ENCODE peak calls at places on chromosome 11, in six cellular contexts. Q is brain microvascular endothelial cell, H is body of pancreas, V is mesendoderm, X is IMR-90, A is neural progenitor cell. D is an unnamed sample.

GRCh38 chr11:78562398-78562797 is 12.3 kb downstream of the NARS2 start:
- DNase-seq in A (peak; percentile 11), Q (no peak), V (peak; percentile 25), H (no peak), X (peak; percentile 75), D (no peak)

GRCh38 chr11:32213223-32213622 is 122.3 kb downstream of the RCN1 start:
- DNase-seq in X (peak; percentile 74), H (no peak), Q (peak; percentile 59), V (no peak), A (no peak), D (no peak)

GRCh38 chr11:57314221-57314973 is 10.4 kb downstream of the TNKS1BP1 start:
- DNase-seq in A (no peak), X (no peak), H (no peak), Q (no peak), V (no peak), D (peak; percentile 63)

GRCh38 chr11:36455658-36456111 is 54.4 kb downstream of the TRAF6 start:
- DNase-seq in H (peak; percentile 27), A (peak; percentile 62), V (peak; percentile 62), Q (peak; percentile 98), X (peak; percentile 98), D (peak; percentile 95)

GRCh38 chr11:130611791-130612251 is 163.4 kb downstream of the ADAMTS15 start:
- DNase-seq in V (peak; percentile 72), H (no peak), A (no peak), X (peak; percentile 88), Q (peak; percentile 66), D (no peak)

GRCh38 chr11:112770487-112770886 is 190.7 kb upstream of the NCAM1 start:
- DNase-seq in V (no peak), H (no peak), X (no peak), Q (no peak), A (no peak), D (no peak)

GRCh38 chr11:70901951-70902521 is 350.3 kb downstream of the SHANK2 start:
- DNase-seq in A (no peak), X (peak; percentile 7), Q (no peak), H (no peak), V (no peak), D (peak; percentile 49)

GRCh38 chr11:121762820-121763219 is 310.1 kb upstream of the SORL1-AS1 start:
- DNase-seq in X (peak; percentile 52), V (peak; percentile 14), Q (peak; percentile 18), A (peak; percentile 33), H (no peak), D (peak; percentile 51)

GRCh38 chr11:7046474-7046873 is 26.2 kb downstream of the NLRP14 start:
- DNase-seq in Q (peak; percentile 41), X (peak; percentile 84), H (no peak), A (no peak), V (no peak), D (no peak)

GRCh38 chr11:37343279-37343678 is 745.2 kb upstream of the RAG2 start:
- DNase-seq in X (no peak), V (no peak), A (no peak), Q (no peak), H (no peak), D (no peak)

GRCh38 chr11:129933866-129934265 is 38.5 kb upstream of the NFRKB start:
- DNase-seq in A (no peak), X (no peak), V (no peak), Q (no peak), H (no peak), D (no peak)

DNA sequence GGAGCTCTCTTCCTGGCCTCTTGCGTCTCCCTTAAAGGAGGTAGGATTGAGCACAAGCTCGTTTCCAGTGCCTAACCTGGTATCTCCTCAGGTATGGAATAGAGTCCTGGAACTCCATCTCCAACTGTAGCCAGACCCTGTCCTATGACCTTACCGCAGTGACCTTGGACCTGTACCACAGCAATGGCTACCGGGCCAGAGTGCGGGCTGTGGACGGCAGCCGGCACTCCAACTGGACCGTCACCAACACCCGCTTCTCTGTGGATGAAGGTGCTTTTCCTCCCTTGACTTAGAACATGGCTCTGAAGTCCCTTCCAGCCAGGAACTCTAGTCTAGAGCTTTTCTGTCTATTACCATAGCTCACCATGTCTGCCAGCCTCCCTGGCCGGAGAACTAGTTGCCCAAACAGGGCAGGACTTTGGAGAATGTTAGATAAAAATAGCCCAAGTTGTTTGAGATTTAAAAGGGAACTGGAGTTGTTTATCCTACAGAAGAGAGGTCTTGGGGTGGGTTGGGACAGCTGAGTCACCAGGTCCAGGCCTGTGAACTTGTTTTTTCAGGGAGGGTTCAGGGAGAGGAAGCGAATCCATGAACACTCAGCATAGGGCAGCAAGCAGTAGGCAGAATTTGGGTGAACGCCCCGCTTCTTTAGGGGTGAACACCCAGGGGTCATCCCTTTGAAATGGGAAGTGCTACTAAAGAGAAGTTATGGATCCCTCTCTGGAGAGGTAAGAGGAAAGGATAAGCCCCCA is 3.3 kb downstream of the IL10RA start:
- DNase-seq in Q (no peak), A (no peak), X (no peak), H (no peak), V (no peak), D (peak; percentile 80)
- H3K27ac ChIP-seq in Q (no peak overlapping the region), A (no peak overlapping the region), X (no peak overlapping the region), H (no peak overlapping the region), V (no peak overlapping the region), D (no peak overlapping the region)

GRCh38 chr11:46762248-46762647 is 43.2 kb downstream of the F2 start:
- DNase-seq in A (no peak), Q (no peak), X (no peak), V (no peak), H (no peak), D (no peak)
- H3K36me3 ChIP-seq in A (peaks cover 44% of the 10 kb centered on the region), Q (peaks cover 71% of the 10 kb centered on the region), X (peaks cover 37% of the 10 kb centered on the region), V (peaks cover 15% of the 10 kb centered on the region), H (peaks cover 34% of the 10 kb centered on the region), D (peaks cover 14% of the 10 kb centered on the region)

GRCh38 chr11:119782021-119782420 is 53.0 kb upstream of the NECTIN1 start:
- DNase-seq in H (no peak), V (peak; percentile 72), A (peak; percentile 42), X (no peak), Q (no peak), D (no peak)
- H3K27ac ChIP-seq in H (no peak overlapping the region), V (no peak overlapping the region), A (no peak overlapping the region), X (no peak overlapping the region), Q (no peak overlapping the region), D (no peak overlapping the region)

DNA sequence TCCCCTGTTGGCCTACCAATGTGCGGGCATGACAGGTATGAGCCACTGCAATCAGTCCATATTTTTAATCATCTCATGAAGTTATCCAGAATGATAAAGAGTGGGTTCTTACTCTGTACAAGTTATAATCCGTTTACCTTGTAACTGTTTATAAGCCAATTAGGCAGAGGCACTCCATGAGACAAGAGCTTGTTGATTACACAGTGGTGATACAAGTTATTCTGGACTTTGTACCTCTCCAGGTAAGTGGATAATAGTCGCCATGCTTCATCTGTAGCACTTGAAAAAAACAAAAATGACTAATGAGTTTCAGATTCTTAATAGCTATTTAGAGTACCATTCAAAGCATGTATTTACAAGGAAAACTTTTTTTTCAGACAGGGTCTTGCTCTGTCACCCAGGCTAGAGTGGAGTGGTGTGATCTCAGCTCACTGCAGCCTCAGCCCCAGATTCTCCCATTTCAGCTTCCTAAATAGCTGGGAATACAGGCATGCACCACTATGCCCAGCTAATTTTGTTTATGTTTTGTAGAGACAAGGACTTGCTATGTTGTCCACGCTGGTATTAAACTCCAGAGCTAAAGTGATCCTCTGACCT is 17.7 kb upstream of the FNBP4 start:
- DNase-seq in Q (no peak), V (no peak), A (no peak), H (no peak), X (no peak), D (no peak)
- H3K36me3 ChIP-seq in Q (peaks cover 32% of the 10 kb centered on the region), V (peaks cover 20% of the 10 kb centered on the region), A (peaks cover 27% of the 10 kb centered on the region), H (peaks cover 38% of the 10 kb centered on the region), X (peaks cover 32% of the 10 kb centered on the region), D (peaks cover 6% of the 10 kb centered on the region)

GRCh38 chr11:83970061-83970671 is 684.0 kb upstream of the CCDC90B start:
- DNase-seq in H (no peak), X (no peak), V (no peak), A (no peak), Q (no peak), D (no peak)
- H3K27ac ChIP-seq in H (no peak overlapping the region), X (no peak overlapping the region), V (no peak overlapping the region), A (no peak overlapping the region), Q (no peak overlapping the region), D (no peak overlapping the region)

DNA sequence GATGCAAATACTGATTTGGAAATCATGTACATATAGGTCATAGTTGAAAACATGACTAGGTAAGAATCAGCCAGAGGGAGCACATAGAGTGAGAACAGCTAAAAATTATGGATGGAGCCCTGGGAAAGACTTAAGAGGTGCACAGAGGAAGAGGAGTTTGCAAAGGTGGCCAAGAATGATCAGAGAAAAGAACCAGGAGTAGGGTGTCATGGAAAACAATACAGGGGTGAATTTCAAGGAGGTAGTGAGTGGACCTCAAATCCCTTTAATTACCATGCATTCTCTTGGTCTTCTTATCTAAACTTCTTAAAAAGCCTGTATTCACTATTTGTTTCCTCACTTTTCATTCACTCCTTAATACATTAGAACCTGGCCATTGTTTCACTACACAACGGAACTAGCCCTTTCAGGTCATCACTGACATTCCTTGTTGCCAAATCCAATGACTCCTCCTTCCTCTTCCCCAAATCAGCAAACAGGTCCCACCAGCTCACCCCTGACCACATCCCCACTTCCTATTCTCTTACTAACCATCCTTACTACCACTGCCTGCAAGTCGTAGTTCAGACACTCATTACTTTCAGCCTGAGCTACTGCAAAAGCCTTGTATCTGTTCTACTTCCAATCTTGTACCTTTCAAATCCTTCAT is 22.6 kb downstream of the BUD13 start:
- DNase-seq in A (no peak), Q (no peak), X (no peak), V (no peak), H (no peak), D (no peak)
- H3K36me3 ChIP-seq in A (peaks cover 16% of the 10 kb centered on the region), Q (peaks cover 25% of the 10 kb centered on the region), X (peaks cover 22% of the 10 kb centered on the region), V (peaks cover 6% of the 10 kb centered on the region), H (peaks cover 17% of the 10 kb centered on the region), D (peaks cover 8% of the 10 kb centered on the region)

GRCh38 chr11:93903989-93904388 is 53.6 kb upstream of the VSTM5 start:
- DNase-seq in V (peak; percentile 70), A (peak; percentile 8), Q (no peak), X (no peak), H (no peak), D (no peak)

GRCh38 chr11:93906486-93906885 is 56.1 kb upstream of the VSTM5 start:
- DNase-seq in A (no peak), H (no peak), X (peak; percentile 25), V (no peak), Q (no peak), D (no peak)

GRCh38 chr11:93904711-93905110 is 54.3 kb upstream of the VSTM5 start:
- DNase-seq in H (no peak), X (no peak), A (no peak), V (no peak), Q (no peak), D (no peak)

GRCh38 chr11:93905384-93905783 is 55.0 kb upstream of the VSTM5 start:
- DNase-seq in X (peak; percentile 68), V (no peak), Q (peak; percentile 41), A (no peak), H (no peak), D (no peak)

DNA sequence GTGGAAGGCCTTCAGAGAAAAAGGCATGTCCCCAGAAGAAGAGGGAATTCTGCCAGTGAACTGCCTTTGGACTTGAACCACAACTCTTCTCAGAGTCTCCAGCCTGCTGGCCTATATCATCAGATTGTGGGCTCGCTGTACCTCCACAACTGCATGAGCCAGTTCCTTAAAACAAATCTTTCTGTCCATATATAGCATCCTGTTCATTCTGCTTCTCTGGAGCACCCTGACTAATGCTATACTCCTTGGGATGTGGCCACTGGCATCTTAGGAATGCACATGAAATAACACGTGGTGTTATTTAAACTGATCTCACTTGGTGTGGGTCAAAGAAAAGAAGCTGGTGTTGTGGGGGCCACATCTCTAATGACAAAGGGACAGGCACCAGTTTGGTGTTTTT is 58.3 kb upstream of the VSTM5 start:
- DNase-seq in X (peak; percentile 91), A (no peak), Q (peak; percentile 89), V (peak; percentile 57), H (no peak), D (no peak)
- H3K27ac ChIP-seq in X (peak overlapping the region; percentile 80), A (no peak overlapping the region), Q (peak overlapping the region; percentile 18), V (no peak overlapping the region), H (no peak overlapping the region), D (no peak overlapping the region)

D was measured in aorta.